ENCODE peak calls at places on chromosomes 2 and 18, in eight cellular contexts. N is kidney epithelial cell; R is thyroid gland; L is activated CD8-positive, alpha-beta T cell treated with anti-CD3 and anti-CD28 coated beads for 36 hours; I is brain microvascular endothelial cell; E is spleen; X is hepatocyte; U is epithelial cell of esophagus. C is an unnamed sample.

GRCh38 chr2:77228379-77228778 is 293.8 kb downstream of the LRRTM4 start:
- DNase-seq in U (peak), I (no peak), E (no peak), R (no peak), X (peak), N (no peak), L (no peak), C (no peak)

GRCh38 chr2:190679813-190680591 is 31.1 kb downstream of the NAB1 start:
- DNase-seq in E (peak), U (peak), X (peak), L (peak), N (no peak), I (peak), R (peak), C (no peak)

GRCh38 chr18:58639751-58640427 is 11.0 kb upstream of the ALPK2 start:
- DNase-seq in L (no peak), U (peak), I (peak), X (no peak), R (no peak), N (peak), E (no peak), C (no peak)

GRCh38 chr2:96907405-96908041 is 37.6 kb upstream of the SEMA4C start:
- DNase-seq in N (no peak), R (peak), L (no peak), U (no peak), X (peak), E (no peak), I (no peak), C (no peak)

GRCh38 chr2:158717366-158718195 is 77.5 kb upstream of the DAPL1 start:
- DNase-seq in I (no peak), E (no peak), L (no peak), X (no peak), N (no peak), R (no peak), U (no peak), C (no peak)

GRCh38 chr2:230881840-230882239 is 17.1 kb downstream of the ITM2C start:
- DNase-seq in X (no peak), U (no peak), N (no peak), L (no peak), R (no peak), I (no peak), E (peak), C (no peak)

GRCh38 chr2:16852651-16853050 is 187.0 kb upstream of the CYRIA start:
- DNase-seq in I (peak), E (no peak), N (no peak), L (no peak), U (peak), R (no peak), X (no peak), C (no peak)

GRCh38 chr2:62114564-62114963 is 81.4 kb upstream of the B3GNT2 start:
- DNase-seq in U (no peak), L (no peak), E (no peak), X (no peak), R (peak), N (no peak), I (no peak), C (no peak)

GRCh38 chr2:179354296-179354695 is 89.7 kb upstream of the SESTD1 start:
- DNase-seq in R (no peak), U (no peak), X (no peak), I (no peak), L (no peak), N (no peak), E (no peak), C (no peak)

GRCh38 chr2:108288534-108289106 is at the start of gene SULT1C2:
- DNase-seq in L (no peak), E (no peak), N (peak), R (peak), I (peak), U (no peak), X (peak), C (no peak)

GRCh38 chr2:149544692-149545091 is 42.9 kb downstream of the MMADHC start:
- DNase-seq in R (no peak), N (no peak), I (no peak), L (no peak), E (no peak), U (no peak), X (no peak), C (no peak)

GRCh38 chr2:73114273-73114867 is 1.6 kb upstream of the RAB11FIP5 start:
- DNase-seq in N (no peak), E (no peak), X (no peak), L (no peak), U (no peak), R (no peak), I (no peak), C (no peak)

GRCh38 chr2:109384308-109385271 is 229.2 kb downstream of the SEPTIN10 start:
- DNase-seq in E (peak), X (no peak), N (no peak), R (peak), I (no peak), L (no peak), U (no peak), C (no peak)

GRCh38 chr2:127047716-127048617 is 59.0 kb downstream of the BIN1 start:
- DNase-seq in L (no peak), E (no peak), R (no peak), U (no peak), I (no peak), N (no peak), X (no peak), C (peak)

GRCh38 chr2:186590538-186591441 is 934 bp downstream of the ITGAV start:
- DNase-seq in X (peak), I (peak), E (no peak), N (no peak), R (peak), U (peak), L (peak), C (peak)

GRCh38 chr18:11871501-11871900 is 20.3 kb downstream of the CHMP1B start:
- DNase-seq in R (no peak), N (no peak), E (no peak), U (peak), X (no peak), I (no peak), L (no peak), C (peak)

GRCh38 chr2:36403675-36404230 is 48.2 kb downstream of the CRIM1 start:
- DNase-seq in N (peak), U (peak), X (no peak), I (peak), L (peak), E (no peak), R (no peak), C (no peak)

GRCh38 chr2:231914077-231914690 is 12.0 kb downstream of the NPPC start:
- DNase-seq in L (no peak), E (peak), N (no peak), U (no peak), I (no peak), X (no peak), R (peak), C (no peak)

GRCh38 chr2:45585267-45585861 is 25.7 kb downstream of the SRBD1 start:
- DNase-seq in N (peak), U (peak), L (peak), E (no peak), R (no peak), I (peak), X (peak), C (peak)

GRCh38 chr2:29014811-29015414 is 33.8 kb downstream of the TOGARAM2 start:
- DNase-seq in X (no peak), R (peak), U (peak), N (no peak), E (peak), I (peak), L (peak), C (no peak)

GRCh38 chr2:64214281-64215115 is 70.3 kb upstream of the PELI1 start:
- DNase-seq in I (no peak), L (peak), X (no peak), R (no peak), N (no peak), U (peak), E (no peak), C (peak)

GRCh38 chr2:144730711-144731110 is 210.8 kb upstream of the ZEB2 start:
- DNase-seq in E (no peak), N (no peak), U (no peak), I (no peak), L (no peak), X (no peak), R (no peak), C (no peak)

GRCh38 chr2:232367591-232368233 is 10.8 kb upstream of the ALPP start:
- DNase-seq in X (no peak), N (no peak), R (no peak), L (no peak), E (peak), U (no peak), I (no peak), C (no peak)

GRCh38 chr18:79459946-79460345 is 64.2 kb downstream of the NFATC1 start:
- DNase-seq in X (no peak), R (no peak), U (no peak), E (no peak), L (no peak), I (no peak), N (no peak), C (peak)

GRCh38 chr2:227095346-227095745 is 68.7 kb downstream of the COL4A4 start:
- DNase-seq in X (no peak), U (no peak), I (no peak), N (no peak), L (no peak), E (no peak), R (no peak), C (no peak)

GRCh38 chr2:71938659-71939587 is 208.7 kb downstream of the CYP26B1 start:
- DNase-seq in R (no peak), N (no peak), I (no peak), E (peak), X (no peak), U (no peak), L (no peak), C (peak)

GRCh38 chr2:233436691-233437438 is 82.6 kb downstream of the DGKD start:
- DNase-seq in L (no peak), X (no peak), N (no peak), R (peak), E (peak), U (no peak), I (no peak), C (no peak)

GRCh38 chr18:48007955-48008701 is 77.7 kb upstream of the SMAD2 start:
- DNase-seq in U (peak), R (peak), N (no peak), L (peak), I (no peak), X (peak), E (peak), C (peak)

GRCh38 chr18:23043803-23044376 is 91.4 kb upstream of the CABLES1 start:
- DNase-seq in R (no peak), L (no peak), E (no peak), N (no peak), X (no peak), U (no peak), I (no peak), C (no peak)

GRCh38 chr2:15588329-15588919 is 3.2 kb upstream of the DDX1 start:
- DNase-seq in X (peak), E (no peak), N (no peak), L (peak), R (peak), I (peak), U (peak), C (peak)

GRCh38 chr2:217804786-217805678 is 197.8 kb downstream of the TNS1 start:
- DNase-seq in U (peak), L (no peak), N (no peak), R (no peak), X (no peak), I (no peak), E (peak), C (no peak)

GRCh38 chr2:151640087-151640486 is 94.2 kb downstream of the NEB start:
- DNase-seq in L (no peak), E (no peak), X (no peak), R (no peak), I (no peak), U (no peak), N (no peak), C (no peak)

GRCh38 chr18:46098616-46098933 is 479 bp upstream of the ATP5F1A start:
- DNase-seq in I (no peak), E (no peak), L (no peak), N (no peak), X (no peak), R (no peak), U (no peak), C (no peak)

GRCh38 chr2:120310136-120310535 is 35.8 kb upstream of the INHBB start:
- DNase-seq in E (no peak), L (no peak), N (no peak), X (no peak), U (no peak), I (no peak), R (no peak), C (peak)

GRCh38 chr18:8685141-8685913 is 20.0 kb upstream of the MTCL1 start:
- DNase-seq in L (no peak), N (no peak), E (no peak), R (no peak), I (peak), U (peak), X (no peak), C (no peak)

GRCh38 chr2:50449306-50449705 is 582.6 kb downstream of the NRXN1 start:
- DNase-seq in R (no peak), I (no peak), L (no peak), N (no peak), U (peak), X (no peak), E (no peak), C (no peak)

GRCh38 chr2:143433158-143433557 is 303.9 kb downstream of the ARHGAP15 start:
- DNase-seq in R (no peak), U (no peak), X (no peak), E (no peak), L (no peak), I (no peak), N (no peak), C (no peak)

GRCh38 chr2:111670776-111671175 is 213.2 kb downstream of the ANAPC1 start:
- DNase-seq in N (no peak), L (no peak), I (no peak), R (no peak), E (no peak), U (no peak), X (no peak), C (no peak)

GRCh38 chr2:111671426-111672150 is 212.4 kb downstream of the ANAPC1 start:
- DNase-seq in X (no peak), L (no peak), N (no peak), U (no peak), E (no peak), I (peak), R (peak), C (no peak)

GRCh38 chr2:111668274-111668616 is 215.7 kb downstream of the ANAPC1 start:
- DNase-seq in N (no peak), L (no peak), I (no peak), R (no peak), U (no peak), X (no peak), E (no peak), C (no peak)

GRCh38 chr2:111668741-111669140 is 215.3 kb downstream of the ANAPC1 start:
- DNase-seq in U (no peak), I (no peak), R (no peak), E (no peak), L (no peak), X (no peak), N (no peak), C (no peak)

DNA sequence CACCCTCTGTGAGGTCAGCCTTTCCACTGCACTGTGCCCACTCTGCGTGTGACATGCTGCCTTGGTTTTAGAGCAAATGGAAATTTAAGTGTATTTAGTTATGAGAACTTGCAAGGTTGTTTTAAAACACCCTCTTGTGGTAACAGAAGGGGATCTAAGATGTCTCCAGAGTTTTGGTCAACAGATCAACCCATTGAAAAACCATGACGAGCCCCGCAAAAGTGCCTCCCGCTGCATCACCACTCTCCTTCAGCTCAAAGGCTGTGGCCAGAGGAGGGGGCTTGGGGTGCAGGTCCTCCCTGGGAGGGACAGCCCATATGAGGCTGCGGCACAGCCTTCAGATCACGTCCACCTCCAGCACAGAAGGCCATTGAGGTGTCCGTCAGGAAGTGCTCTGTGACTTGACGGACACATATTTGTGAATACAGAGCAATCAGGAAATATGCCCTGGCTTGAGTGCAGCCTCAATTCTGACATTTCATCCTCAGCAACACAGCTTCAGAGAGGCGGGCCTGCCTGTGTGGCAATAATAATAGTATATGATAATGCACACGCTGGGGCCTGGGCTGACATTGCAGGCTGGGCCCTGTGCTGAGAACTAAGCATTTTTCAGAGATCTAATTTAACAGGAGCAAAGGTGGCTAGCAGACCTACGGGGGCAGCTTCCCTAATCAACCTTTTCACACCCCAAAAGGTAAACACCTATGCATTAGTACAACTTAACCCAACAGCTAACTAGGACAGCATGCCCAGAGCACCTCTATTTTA is 213.9 kb downstream of the ANAPC1 start:
- DNase-seq in E (no peak), U (no peak), L (no peak), N (no peak), X (no peak), R (no peak), I (no peak), C (no peak)
- TF ChIP-seq CTCF in E (no peak), U (no peak), L (no peak), N (no peak), X (no peak), R (no peak), I (peak), C (no peak)

GRCh38 chr2:177763532-177764265 is 308.9 kb downstream of the PDE11A start:
- DNase-seq in N (no peak), R (peak), E (peak), I (peak), U (peak), L (peak), X (peak), C (peak)

GRCh38 chr2:177771191-177771590 is 301.4 kb downstream of the PDE11A start:
- DNase-seq in X (no peak), R (no peak), I (no peak), N (no peak), E (no peak), U (peak), L (no peak), C (no peak)

GRCh38 chr2:177772529-177772928 is 300.0 kb downstream of the PDE11A start:
- DNase-seq in E (no peak), N (no peak), U (peak), X (peak), L (peak), I (peak), R (no peak), C (peak)

GRCh38 chr2:177767768-177768167 is 304.8 kb downstream of the PDE11A start:
- DNase-seq in U (no peak), I (no peak), N (no peak), X (no peak), R (no peak), E (no peak), L (peak), C (no peak)
- TF ChIP-seq CTCF in U (no peak), I (no peak), N (no peak), X (no peak), R (no peak), E (no peak), L (no peak), C (no peak)

DNA sequence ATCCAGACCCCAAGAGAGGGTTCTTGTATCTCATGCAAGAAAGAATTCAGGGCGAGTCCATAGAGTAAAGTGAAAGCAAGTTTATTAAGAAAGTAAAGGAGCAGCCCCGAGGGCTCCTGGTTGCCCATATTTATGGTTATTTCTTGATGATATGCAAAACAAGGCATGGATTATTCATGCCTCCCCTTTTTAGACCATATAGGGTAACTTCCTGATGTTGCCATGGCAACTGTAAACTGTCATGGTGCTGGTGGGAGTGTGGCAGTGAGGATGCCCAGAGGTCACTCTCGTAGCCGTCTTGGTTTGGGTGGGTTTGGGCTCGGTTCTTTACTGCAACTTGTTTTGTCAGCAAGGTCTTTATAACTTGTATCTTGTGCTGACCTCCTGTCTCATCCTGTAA is 750.2 kb upstream of the FANCL start:
- DNase-seq in L (no peak), X (no peak), I (no peak), U (no peak), E (no peak), R (no peak), N (no peak), C (no peak)
- TF ChIP-seq CTCF in L (no peak), X (no peak), I (no peak), U (no peak), E (no peak), R (no peak), N (no peak), C (no peak)

GRCh38 chr2:67322361-67323001 is 74.7 kb upstream of the ETAA1 start:
- DNase-seq in U (peak), E (no peak), L (no peak), X (peak), N (peak), R (peak), I (peak), C (no peak)
- TF ChIP-seq CTCF in U (peak), E (no peak), L (no peak), X (peak), N (peak), R (peak), I (peak), C (no peak)